ENCODE peak calls at places on chromosome 19, in eight cellular contexts. D, P, G, M, O, U, C and T are unnamed samples.

GRCh38 chr19:18675779-18676178 is 7.7 kb upstream of the CRTC1 start:
- DNase-seq in U (no peak), O (no peak), M (no peak), C (no peak), G (no peak), P (no peak), D (peak; percentile 64), T (no peak)

GRCh38 chr19:47520343-47520806 is 5.5 kb upstream of the NAPA start:
- DNase-seq in U (no peak), C (no peak), O (no peak), M (no peak), P (no peak), D (no peak), G (no peak), T (no peak)

GRCh38 chr19:34411216-34411615 is 7.0 kb downstream of the PDCD2L start:
- DNase-seq in O (no peak), G (no peak), M (no peak), P (no peak), U (no peak), D (no peak), C (no peak), T (no peak)

GRCh38 chr19:38664503-38665211 is 17.2 kb downstream of the ACTN4 start:
- DNase-seq in D (no peak), C (no peak), G (no peak), P (no peak), O (no peak), U (peak; percentile 60), M (no peak), T (no peak)

GRCh38 chr19:55636723-55637122 is 4.1 kb upstream of the ZNF580 start:
- DNase-seq in O (no peak), P (no peak), D (no peak), M (no peak), C (no peak), G (peak; percentile 8), U (no peak), T (no peak)

GRCh38 chr19:18304496-18305312 is 18.2 kb downstream of the LSM4 start:
- DNase-seq in O (peak; percentile 67), G (peak; percentile 92), D (peak; percentile 76), U (peak; percentile 68), M (peak; percentile 72), C (peak; percentile 70), P (peak; percentile 80), T (peak; percentile 70)

GRCh38 chr19:33374406-33374703 is 846 bp downstream of the CEBPG start:
- DNase-seq in U (peak; percentile 42), G (no peak), O (no peak), D (peak; percentile 41), M (peak; percentile 53), P (no peak), C (no peak), T (no peak)

GRCh38 chr19:58020985-58021384 is 12.8 kb upstream of the ZSCAN1 start:
- DNase-seq in O (no peak), G (no peak), P (no peak), M (no peak), U (no peak), D (no peak), C (no peak), T (no peak)

GRCh38 chr19:42942187-42942789 is 5.3 kb upstream of the PSG7 start:
- DNase-seq in U (no peak), M (peak; percentile 52), P (no peak), D (no peak), G (no peak), C (no peak), O (no peak), T (no peak)
- TF ChIP-seq CTCF in U (peak; percentile 49), M (peak; percentile 73), P (peak; percentile 10), D (no peak), G (no peak), C (no peak), O (no peak), T (no peak)

DNA sequence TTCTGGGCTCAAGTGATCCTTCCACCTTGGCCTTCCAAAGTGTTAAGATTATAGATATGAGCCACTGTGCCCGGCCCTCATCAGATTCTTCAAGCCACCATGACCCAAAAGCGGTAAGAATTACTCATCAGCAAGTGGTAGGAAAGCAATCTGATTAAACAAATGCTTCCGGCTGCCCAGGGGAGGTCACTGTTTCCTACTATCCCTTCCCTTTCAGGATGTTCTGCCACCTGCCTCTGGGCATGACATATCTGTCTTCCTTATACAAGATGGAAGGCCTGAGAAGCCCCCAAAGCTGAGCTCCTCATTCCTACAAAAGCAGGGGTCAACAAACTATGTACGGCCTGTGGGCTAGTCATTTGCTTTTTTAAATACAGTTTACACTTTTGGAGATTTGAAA is 6.9 kb downstream of the ABHD8 start:
- DNase-seq in G (no peak), O (no peak), U (no peak), P (no peak), M (no peak), C (no peak), D (no peak), T (no peak)
- TF ChIP-seq CTCF in G (no peak), O (no peak), U (no peak), P (no peak), M (no peak), C (no peak), D (no peak), T (no peak)

GRCh38 chr19:11970174-11970573 is 5.3 kb downstream of the ZNF763 start:
- DNase-seq in M (no peak), C (no peak), G (no peak), O (no peak), U (no peak), D (no peak), P (no peak), T (no peak)

GRCh38 chr19:11964858-11965645 is at the start of gene ZNF763:
- DNase-seq in O (peak; percentile 99), M (peak; percentile 73), D (peak; percentile 98), C (peak; percentile 80), G (peak; percentile 92), P (peak; percentile 96), U (peak; percentile 95), T (peak; percentile 85)

GRCh38 chr19:11963566-11964355 is 1.1 kb upstream of the ZNF763 start:
- DNase-seq in G (peak; percentile 84), M (peak; percentile 77), O (peak; percentile 87), U (peak; percentile 87), P (peak; percentile 76), C (peak; percentile 57), D (peak; percentile 92), T (peak; percentile 78)

DNA sequence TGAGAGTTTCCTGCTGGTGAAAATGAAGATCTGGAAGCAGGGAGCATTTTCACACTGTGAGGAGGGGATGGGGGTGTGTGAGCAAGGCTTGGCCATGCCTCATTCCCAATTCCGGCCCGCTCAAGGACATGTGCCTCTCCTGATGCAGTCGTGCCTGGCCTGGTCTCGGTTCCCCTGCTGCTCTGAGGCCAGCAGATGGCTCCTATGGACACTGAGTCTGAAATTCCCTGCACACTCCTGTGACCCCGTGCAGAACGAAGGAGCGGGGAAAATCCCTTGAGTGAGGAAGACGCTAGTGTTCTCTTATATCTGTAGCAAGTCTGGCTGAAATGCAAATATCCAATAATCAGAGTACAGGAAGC is 363 bp upstream of the ZNF763 start:
- DNase-seq in D (no peak), M (no peak), C (no peak), O (no peak), P (no peak), U (no peak), G (peak; percentile 43), T (no peak)
- TF ChIP-seq CTCF in D (peak; percentile 18), M (peak; percentile 30), C (no peak), O (no peak), P (no peak), U (peak; percentile 34), G (peak; percentile 8), T (no peak)

GRCh38 chr19:7636691-7637373 is at the start of gene STXBP2:
- DNase-seq in U (peak; percentile 70), M (no peak), G (peak; percentile 55), D (peak; percentile 89), C (peak; percentile 95), P (peak; percentile 93), O (peak; percentile 91), T (peak; percentile 76)
- TF ChIP-seq CTCF in U (no peak), M (no peak), G (no peak), D (no peak), C (no peak), P (no peak), O (peak; percentile 26), T (peak; percentile 8)

GRCh38 chr19:15556634-15557181 is 48.4 kb downstream of the CYP4F22 start:
- DNase-seq in G (no peak), U (no peak), C (no peak), P (no peak), D (no peak), O (no peak), M (no peak), T (no peak)
- TF ChIP-seq CTCF in G (no peak), U (no peak), C (no peak), P (no peak), D (no peak), O (no peak), M (no peak), T (peak; percentile 2)

DNA sequence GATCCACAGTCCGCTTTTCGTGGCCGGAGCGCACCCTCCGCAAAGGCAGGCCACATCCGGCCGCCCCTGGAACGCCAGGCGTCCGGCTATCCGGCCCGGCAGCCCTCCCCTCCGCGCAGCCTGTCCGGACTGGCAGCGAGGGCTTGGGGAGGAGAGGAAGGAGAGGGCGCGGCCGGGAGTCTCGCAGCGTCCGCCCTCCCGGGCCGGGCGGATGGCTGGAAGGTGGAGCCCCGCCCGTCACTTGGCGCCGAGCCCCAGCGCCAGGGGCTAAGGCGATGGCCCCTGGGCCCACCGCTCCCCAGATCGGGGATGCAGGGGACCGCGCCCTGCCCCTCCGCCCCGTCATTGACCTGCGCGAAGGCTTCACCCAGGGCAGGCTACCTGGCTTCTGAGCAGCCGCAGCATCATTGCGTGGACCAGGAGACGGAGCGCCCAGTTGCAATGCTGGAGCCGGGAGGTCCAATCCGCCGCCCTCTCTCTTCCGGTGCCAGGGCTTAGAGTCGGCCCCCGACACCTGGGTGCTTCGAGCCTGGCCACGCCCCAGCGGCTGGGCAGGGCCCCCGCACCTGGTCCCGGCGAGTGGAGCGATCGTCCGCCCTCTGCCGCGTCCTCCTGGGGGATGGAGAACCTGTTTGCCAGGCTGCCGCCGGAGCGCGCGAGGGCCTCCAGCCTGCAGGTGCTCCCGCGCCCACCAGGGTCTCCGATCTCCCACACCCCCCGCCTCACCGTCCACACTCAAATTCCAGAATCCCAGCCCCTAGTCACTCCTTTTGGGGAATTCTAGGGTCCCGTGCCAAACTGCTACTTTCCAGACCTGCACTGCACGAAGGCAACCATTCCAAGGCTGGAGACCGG is at the start of gene FUT1:
- DNase-seq in O (peak; percentile 73), U (peak; percentile 60), G (peak; percentile 69), D (peak; percentile 89), M (no peak), P (peak; percentile 95), C (no peak), T (peak; percentile 86)
- TF ChIP-seq CTCF in O (no peak), U (no peak), G (no peak), D (peak; percentile 44), M (no peak), P (no peak), C (no peak), T (peak; percentile 55)

GRCh38 chr19:8525401-8525684 is 11.4 kb upstream of the ZNF414 start:
- DNase-seq in O (no peak), D (no peak), P (no peak), U (no peak), G (no peak), C (no peak), M (no peak), T (no peak)
- TF ChIP-seq CTCF in O (no peak), D (peak; percentile 73), P (no peak), U (peak; percentile 31), G (peak; percentile 12), C (no peak), M (peak; percentile 51), T (peak; percentile 11)

GRCh38 chr19:9850235-9850959 is 15.3 kb downstream of the PIN1 start:
- DNase-seq in U (no peak), M (no peak), C (no peak), P (no peak), O (no peak), G (no peak), D (no peak), T (no peak)
- TF ChIP-seq CTCF in U (no peak), M (no peak), C (no peak), P (no peak), O (no peak), G (no peak), D (no peak), T (no peak)